ENCODE peak calls at places on chromosomes 5 and 9, in seven cellular contexts. T is posterior vena cava, M is endothelial cell, I is HuH-7.5, J is HS-27A, R is Right ventricle myocardium superior, H is esophagus squamous epithelium. O is an unnamed sample.
A peak's percentile ranks its signal among the peaks of the same experiment; 100 is the strongest.

GRCh38 chr9:98837516-98837915 is 30.0 kb downstream of the GALNT12 start:
- DNase-seq in T (no peak), M (no peak), I (no peak), J (no peak), R (no peak), H (no peak), O (no peak)

GRCh38 chr5:177554474-177555111 is at the start of gene FAM193B:
- DNase-seq in T (peak; percentile 98), M (peak; percentile 96), I (peak; percentile 99), J (peak; percentile 45), R (peak; percentile 97), H (peak; percentile 76), O (peak; percentile 66)

GRCh38 chr5:91591076-91591475 is 208.0 kb upstream of the ARRDC3 start:
- DNase-seq in T (no peak), M (no peak), I (no peak), J (peak; percentile 4), R (no peak), H (no peak), O (no peak)

GRCh38 chr5:66516535-66516934 is 79.7 kb upstream of the MAST4 start:
- DNase-seq in T (no peak), M (no peak), I (no peak), J (no peak), R (no peak), H (no peak), O (no peak)

GRCh38 chr5:175800656-175801081 is 70.7 kb upstream of the CPLX2 start:
- DNase-seq in T (no peak), M (no peak), I (no peak), J (peak; percentile 69), R (no peak), H (no peak), O (no peak)

GRCh38 chr9:111298831-111299603 is 31.0 kb downstream of the OR2K2 start:
- DNase-seq in T (peak; percentile 88), M (peak; percentile 13), I (no peak), J (peak; percentile 51), R (peak; percentile 79), H (no peak), O (peak; percentile 90)

GRCh38 chr5:149656576-149657182 is 73.4 kb upstream of the PPARGC1B start:
- DNase-seq in T (no peak), M (peak; percentile 76), I (peak; percentile 24), J (no peak), R (peak; percentile 74), H (no peak), O (no peak)

GRCh38 chr5:69308046-69308553 is 24.5 kb downstream of the CCDC125 start:
- DNase-seq in T (no peak), M (no peak), I (no peak), J (no peak), R (no peak), H (no peak), O (no peak)

GRCh38 chr5:158013939-158014338 is 155.0 kb upstream of the CLINT1 start:
- DNase-seq in T (no peak), M (peak; percentile 9), I (no peak), J (no peak), R (no peak), H (no peak), O (no peak)

GRCh38 chr5:77971965-77972544 is 195.9 kb upstream of the TBCA start:
- DNase-seq in T (no peak), M (no peak), I (no peak), J (no peak), R (no peak), H (no peak), O (peak; percentile 79)

GRCh38 chr9:32644698-32645097 is 9.2 kb upstream of the TAF1L start:
- DNase-seq in T (no peak), M (no peak), I (no peak), J (peak; percentile 62), R (no peak), H (no peak), O (no peak)

GRCh38 chr5:181224390-181225234 is 1.5 kb downstream of the TRIM41 start:
- DNase-seq in T (peak; percentile 80), M (no peak), I (no peak), J (no peak), R (peak; percentile 48), H (no peak), O (no peak)

GRCh38 chr5:109486200-109486804 is 76.5 kb upstream of the PJA2 start:
- DNase-seq in T (no peak), M (no peak), I (no peak), J (no peak), R (peak; percentile 66), H (no peak), O (no peak)

O was measured in SK-N-MC.